ENCODE peak calls at places on chromosomes 11 and 22, in five cellular contexts. X is SJSA1; M is CD4-positive, CD25-positive, alpha-beta regulatory T cell; V is HepG2; K is BE2C. I is an unnamed sample.

GRCh38 chr11:121520243-121521144 is 67.7 kb upstream of the SORL1-AS1 start:
- DNase-seq in X (no peak), M (no peak), V (no peak), K (no peak), I (peak; percentile 66)

GRCh38 chr22:49869855-49870712 is 16.4 kb downstream of the ZBED4 start:
- DNase-seq in X (no peak), M (peak; percentile 74), V (no peak), K (no peak), I (no peak)

GRCh38 chr11:12798609-12799011 is 124.4 kb downstream of the TEAD1 start:
- DNase-seq in X (no peak), M (no peak), V (no peak), K (no peak), I (no peak)

GRCh38 chr11:27040302-27041115 is at the start of gene BBOX1:
- DNase-seq in X (no peak), M (no peak), V (no peak), K (peak; percentile 3), I (peak; percentile 8)

GRCh38 chr22:39392341-39392948 is 7.1 kb upstream of the TAB1 start:
- DNase-seq in X (no peak), M (no peak), V (peak; percentile 41), K (no peak), I (peak; percentile 19)

GRCh38 chr11:10777393-10777793 is 26.3 kb downstream of the CTR9 start:
- DNase-seq in X (no peak), M (no peak), V (peak; percentile 70), K (no peak), I (no peak)

GRCh38 chr11:92611157-92611556 is 358.3 kb upstream of the MTNR1B start:
- DNase-seq in X (no peak), M (no peak), V (no peak), K (no peak), I (no peak)

GRCh38 chr11:60159868-60160267 is 23.0 kb downstream of the MS4A6A start:
- DNase-seq in X (no peak), M (no peak), V (no peak), K (no peak), I (no peak)

GRCh38 chr22:30314918-30315317 is 11.8 kb downstream of the TBC1D10A start:
- DNase-seq in X (peak; percentile 73), M (no peak), V (no peak), K (no peak), I (no peak)

GRCh38 chr22:46842606-46843005 is 80.2 kb downstream of the TBC1D22A start:
- DNase-seq in X (no peak), M (no peak), V (no peak), K (no peak), I (no peak)

GRCh38 chr11:106178361-106178760 is 100.9 kb downstream of the AASDHPPT start:
- DNase-seq in X (no peak), M (no peak), V (no peak), K (no peak), I (peak; percentile 60)

GRCh38 chr11:11306855-11307254 is 46.2 kb downstream of the CSNK2A3 start:
- DNase-seq in X (no peak), M (no peak), V (no peak), K (no peak), I (no peak)

GRCh38 chr11:67563354-67564114 is 20.1 kb upstream of the GSTP1 start:
- DNase-seq in X (peak; percentile 98), M (no peak), V (no peak), K (no peak), I (peak; percentile 63)

GRCh38 chr11:58957922-58958321 is 18.6 kb downstream of the GLYATL1 start:
- DNase-seq in X (no peak), M (no peak), V (no peak), K (no peak), I (no peak)

GRCh38 chr22:26462971-26463661 is 20.5 kb downstream of the HPS4 start:
- DNase-seq in X (no peak), M (no peak), V (no peak), K (no peak), I (no peak)

GRCh38 chr11:130616578-130616977 is 168.1 kb downstream of the ADAMTS15 start:
- DNase-seq in X (no peak), M (no peak), V (no peak), K (no peak), I (no peak)

GRCh38 chr11:15816270-15816871 is 540.0 kb downstream of the SOX6 start:
- DNase-seq in X (no peak), M (no peak), V (no peak), K (no peak), I (peak; percentile 97)

DNA sequence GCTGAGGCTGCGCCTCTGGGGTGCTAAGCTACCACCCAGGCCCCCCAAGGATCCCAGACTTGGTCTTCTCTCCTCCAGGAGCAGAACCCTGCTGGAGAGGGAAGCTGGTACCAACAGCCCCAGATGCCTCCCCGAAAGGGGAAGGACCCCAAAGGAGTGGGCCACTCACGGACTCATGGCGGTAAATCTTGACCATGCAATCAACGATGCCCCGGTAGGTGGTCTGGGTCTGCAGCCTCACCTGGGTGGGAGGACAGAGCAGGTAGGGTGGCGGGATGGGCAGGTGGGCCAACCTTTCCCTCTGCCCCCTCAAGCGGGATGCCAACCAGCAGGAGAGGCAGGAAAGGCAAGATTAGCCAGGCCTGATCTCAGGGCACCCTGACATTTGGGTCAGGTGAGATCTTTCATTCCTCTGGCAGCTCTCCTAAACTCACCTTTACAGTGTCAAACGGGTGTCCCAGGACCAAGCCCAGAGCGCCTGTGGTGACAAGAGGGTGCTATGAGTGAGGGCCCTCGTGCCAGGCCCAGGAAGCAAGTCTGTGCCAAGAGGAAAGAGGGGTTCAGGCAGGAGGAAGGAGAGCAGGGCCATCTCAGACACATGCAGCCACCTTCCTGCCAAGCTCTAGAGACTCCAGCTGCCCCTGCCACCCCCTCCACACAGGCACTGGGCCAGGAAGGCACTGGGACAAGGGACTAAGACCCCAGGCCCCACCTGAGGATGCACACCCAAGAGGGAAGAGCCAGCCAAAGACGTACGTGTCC is 2.6 kb downstream of the SLC25A45 start:
- DNase-seq in X (no peak), M (no peak), V (no peak), K (no peak), I (no peak)
- H3K4me1 ChIP-seq in X (peaks cover 43% of the 10 kb centered on the region), M (peaks cover 44% of the 10 kb centered on the region), V (peaks cover 85% of the 10 kb centered on the region), K (no peaks in the 10 kb centered on the region), I (peaks cover 30% of the 10 kb centered on the region)

GRCh38 chr11:73761403-73761945 is 600 bp upstream of the RAB6A start:
- DNase-seq in X (no peak), M (no peak), V (no peak), K (no peak), I (no peak)
- H3K4me3 ChIP-seq in X (peak overlapping the region; percentile 79), M (peak overlapping the region; percentile 74), V (peak overlapping the region; percentile 55), K (peak overlapping the region; percentile 53), I (peak overlapping the region; percentile 78)

GRCh38 chr22:35496768-35497312 is 43.8 kb upstream of the RASD2 start:
- DNase-seq in X (no peak), M (no peak), V (no peak), K (no peak), I (no peak)

GRCh38 chr22:35493074-35493473 is 47.6 kb upstream of the RASD2 start:
- DNase-seq in X (no peak), M (no peak), V (no peak), K (no peak), I (no peak)

GRCh38 chr22:35498446-35498845 is 42.2 kb upstream of the RASD2 start:
- DNase-seq in X (no peak), M (no peak), V (no peak), K (no peak), I (no peak)

DNA sequence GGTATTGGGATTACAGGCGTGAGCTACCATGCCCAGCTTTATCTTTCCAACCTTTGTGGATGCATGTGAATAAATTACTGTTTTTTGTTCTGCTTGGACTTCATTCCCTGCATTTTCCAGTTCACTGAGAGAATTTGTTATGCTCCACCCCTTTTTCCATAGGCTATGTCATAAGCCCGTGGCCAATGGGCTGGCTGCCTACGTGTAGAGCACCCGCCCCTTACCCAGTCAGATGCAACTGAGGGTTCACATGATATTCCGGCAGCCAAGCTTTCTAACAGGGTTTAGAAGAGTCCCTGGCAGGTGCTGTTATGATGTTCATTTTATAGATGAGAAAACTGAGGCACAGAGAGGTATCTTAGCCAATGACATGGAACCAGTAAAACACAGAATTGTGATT is 42.6 kb upstream of the RASD2 start:
- DNase-seq in X (no peak), M (no peak), V (no peak), K (peak; percentile 69), I (no peak)
- H3K27me3 ChIP-seq in X (peaks cover 9% of the 10 kb centered on the region), M (peaks cover 8% of the 10 kb centered on the region), V (no peaks in the 10 kb centered on the region), K (no peaks in the 10 kb centered on the region), I (peaks cover 53% of the 10 kb centered on the region)

DNA sequence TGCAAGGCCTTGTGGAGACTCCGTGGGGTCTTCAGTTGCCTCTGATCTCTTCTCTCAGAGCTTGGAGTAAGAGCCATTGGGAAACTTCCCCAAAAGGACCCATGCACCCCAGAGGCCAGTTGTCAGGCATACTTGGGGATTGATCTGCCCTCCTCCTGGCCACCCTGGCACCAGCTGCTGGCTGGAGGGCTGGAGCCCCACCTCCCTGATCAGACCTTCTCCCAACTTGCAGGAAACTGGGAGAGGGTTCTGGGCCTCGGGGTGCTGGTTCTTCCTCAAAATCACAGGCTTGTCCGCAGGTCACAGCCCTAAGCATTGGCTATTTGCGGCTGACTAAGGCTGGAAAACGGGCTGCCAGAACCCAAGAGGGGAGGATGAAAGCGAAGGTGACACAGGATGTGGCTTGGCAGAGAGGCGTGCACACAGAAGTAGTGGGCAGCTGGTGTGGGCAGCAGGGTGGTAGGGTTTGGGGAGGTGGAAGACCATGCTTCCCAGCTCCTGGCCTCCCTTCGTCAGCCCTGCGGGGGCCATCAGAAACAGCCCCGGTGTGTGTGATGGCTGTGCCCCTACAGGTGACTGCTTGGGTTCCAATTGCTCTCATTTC is 1.3 kb upstream of the DGKZ start:
- DNase-seq in X (no peak), M (peak; percentile 69), V (no peak), K (no peak), I (no peak)
- H3K4me1 ChIP-seq in X (peaks cover 17% of the 10 kb centered on the region), M (peaks cover 71% of the 10 kb centered on the region), V (peaks cover 67% of the 10 kb centered on the region), K (no peaks in the 10 kb centered on the region), I (peaks cover 29% of the 10 kb centered on the region)

DNA sequence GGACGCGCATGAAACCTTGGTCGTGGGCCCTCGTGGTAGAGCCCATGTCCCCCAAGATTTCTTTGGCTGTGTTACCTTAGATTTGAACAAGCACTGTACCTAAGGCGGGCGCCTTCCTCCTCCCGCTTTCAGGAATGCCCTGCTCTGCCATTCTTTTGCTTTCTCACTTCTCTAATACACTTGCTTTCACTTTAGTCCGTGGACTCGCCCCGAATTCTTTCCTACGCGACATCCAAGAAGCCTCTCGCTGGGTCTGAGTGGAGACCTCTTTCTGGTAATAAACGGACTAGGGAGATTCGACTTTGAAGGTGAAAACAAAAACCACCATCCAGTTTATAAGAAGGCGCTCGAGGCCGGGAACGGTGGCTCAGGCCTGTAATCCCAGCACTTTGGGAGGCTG is 1.2 kb upstream of the NUP50 start:
- DNase-seq in X (no peak), M (no peak), V (no peak), K (no peak), I (no peak)
- H3K4me3 ChIP-seq in X (peak overlapping the region; percentile 88), M (no peak overlapping the region), V (peak overlapping the region; percentile 94), K (peak overlapping the region; percentile 96), I (peak overlapping the region; percentile 97)

GRCh38 chr22:22067192-22067591 is 84.6 kb upstream of the TOP3B start:
- DNase-seq in X (no peak), M (no peak), V (no peak), K (no peak), I (no peak)
- H3K27me3 ChIP-seq in X (peaks cover 7% of the 10 kb centered on the region), M (peaks cover 10% of the 10 kb centered on the region), V (peaks cover 2% of the 10 kb centered on the region), K (no peaks in the 10 kb centered on the region), I (peaks cover 5% of the 10 kb centered on the region)

GRCh38 chr22:33600113-33600512 is 320.2 kb downstream of the LARGE1 start:
- DNase-seq in X (no peak), M (no peak), V (no peak), K (no peak), I (no peak)
- H3K4me1 ChIP-seq in X (no peaks in the 10 kb centered on the region), M (no peaks in the 10 kb centered on the region), V (no peaks in the 10 kb centered on the region), K (no peaks in the 10 kb centered on the region), I (peaks cover 2% of the 10 kb centered on the region)

GRCh38 chr22:37483050-37483449 is 3.1 kb downstream of the MFNG start:
- DNase-seq in X (no peak), M (no peak), V (no peak), K (no peak), I (no peak)
- H3K4me3 ChIP-seq in X (no peak overlapping the region), M (peak overlapping the region; percentile 37), V (peak overlapping the region; percentile 1), K (no peak overlapping the region), I (no peak overlapping the region)